ENCODE peak calls at places on chromosomes 6 and 20, in five cellular contexts. W is IMR-90, J is heart left ventricle, N is cardiac muscle cell, B is small intestine. L is an unnamed sample. For H3K36me3, the result is how much of the 10 kb centered on the place peaks cover.

GRCh38 chr6:31581511-31582229 is 554 bp downstream of the LTB start:
- DNase-seq in W (no peak), J (peak), N (peak), B (peak), L (no peak)

GRCh38 chr6:119683022-119683421 is 333.5 kb upstream of the MAN1A1 start:
- DNase-seq in W (no peak), J (no peak), N (no peak), B (no peak), L (no peak)

GRCh38 chr6:162416845-162417537 is 310.6 kb downstream of the PRKN start:
- DNase-seq in W (no peak), J (no peak), N (no peak), B (no peak), L (no peak)

GRCh38 chr6:71510057-71510713 is 221.6 kb downstream of the OGFRL1 start:
- DNase-seq in W (peak), J (peak), N (no peak), B (peak), L (peak)

GRCh38 chr6:22413681-22414305 is 117.0 kb upstream of the PRL start:
- DNase-seq in W (peak), J (no peak), N (no peak), B (no peak), L (no peak)

GRCh38 chr6:157981395-157982296 is at the start of gene SYNJ2:
- DNase-seq in W (peak), J (peak), N (peak), B (peak), L (peak)

GRCh38 chr6:50791900-50792508 is 26.7 kb upstream of the TFAP2B start:
- DNase-seq in W (peak), J (no peak), N (peak), B (peak), L (no peak)

GRCh38 chr6:150016324-150017185 is 8.8 kb downstream of the RAET1L start:
- DNase-seq in W (peak), J (peak), N (peak), B (peak), L (peak)

GRCh38 chr6:108838101-108838717 is 10.0 kb upstream of the ARMC2 start:
- DNase-seq in W (peak), J (no peak), N (peak), B (no peak), L (no peak)

GRCh38 chr6:119035459-119035858 is 43.0 kb downstream of the FAM184A start:
- DNase-seq in W (no peak), J (no peak), N (no peak), B (peak), L (no peak)

DNA sequence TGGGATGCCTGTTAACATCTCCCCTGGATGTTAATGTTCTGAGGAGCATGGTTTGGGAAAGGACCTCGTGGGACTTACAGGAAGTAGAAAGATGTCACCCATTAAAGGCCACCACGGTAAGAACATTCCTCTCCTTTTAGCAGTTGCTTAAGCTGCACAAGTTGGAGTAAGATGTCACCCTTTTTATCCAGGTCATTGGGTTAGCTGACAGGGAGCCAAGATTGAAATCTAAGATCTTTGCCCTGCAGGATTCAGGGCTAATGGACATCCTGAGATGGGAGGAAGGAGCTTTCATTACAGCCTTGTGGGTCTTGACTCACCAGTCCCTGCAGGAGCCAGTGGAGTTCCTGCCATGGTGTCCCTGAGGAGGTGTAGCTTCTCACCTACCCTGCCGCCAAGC is 22.1 kb downstream of the PABPC1L start:
- DNase-seq in W (no peak), J (no peak), N (no peak), B (no peak), L (no peak)
- H3K36me3 ChIP-seq in W (under half), J (under half), N (under half), B (under half), L (under half)

DNA sequence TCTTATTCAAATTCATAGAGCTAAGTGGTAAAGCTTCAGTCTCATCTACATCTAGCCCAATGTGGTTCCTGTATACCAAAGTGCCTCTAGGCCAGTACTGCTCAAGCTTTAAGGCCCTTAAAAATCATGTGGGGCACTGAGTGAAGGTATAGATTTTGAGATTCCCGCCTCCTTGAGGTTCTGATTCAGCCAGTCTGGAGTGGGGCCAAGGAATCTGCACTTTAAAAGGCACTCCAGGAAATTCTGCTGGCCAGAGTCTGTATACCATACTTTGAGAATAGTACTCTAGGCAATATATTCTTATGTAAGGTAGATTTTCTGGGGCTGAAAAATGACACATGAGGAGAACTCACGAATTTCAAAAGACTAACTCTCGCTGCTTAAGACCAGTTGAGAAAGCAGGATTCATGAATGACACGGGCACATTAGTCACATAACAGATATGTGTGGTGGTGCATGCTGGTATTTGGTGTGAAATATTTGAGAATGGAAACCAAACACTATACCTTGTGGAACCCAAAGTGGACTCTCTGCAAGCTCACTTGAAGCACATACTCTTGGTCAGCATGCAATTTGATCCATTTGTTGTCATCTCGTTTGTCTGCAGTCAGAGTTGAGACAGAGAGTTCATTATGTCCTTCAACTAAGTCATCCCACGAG is 47.6 kb upstream of the SIM1 start:
- DNase-seq in W (peak), J (no peak), N (peak), B (no peak), L (no peak)
- H3K36me3 ChIP-seq in W (under half), J (under half), N (under half), B (under half), L (under half)

DNA sequence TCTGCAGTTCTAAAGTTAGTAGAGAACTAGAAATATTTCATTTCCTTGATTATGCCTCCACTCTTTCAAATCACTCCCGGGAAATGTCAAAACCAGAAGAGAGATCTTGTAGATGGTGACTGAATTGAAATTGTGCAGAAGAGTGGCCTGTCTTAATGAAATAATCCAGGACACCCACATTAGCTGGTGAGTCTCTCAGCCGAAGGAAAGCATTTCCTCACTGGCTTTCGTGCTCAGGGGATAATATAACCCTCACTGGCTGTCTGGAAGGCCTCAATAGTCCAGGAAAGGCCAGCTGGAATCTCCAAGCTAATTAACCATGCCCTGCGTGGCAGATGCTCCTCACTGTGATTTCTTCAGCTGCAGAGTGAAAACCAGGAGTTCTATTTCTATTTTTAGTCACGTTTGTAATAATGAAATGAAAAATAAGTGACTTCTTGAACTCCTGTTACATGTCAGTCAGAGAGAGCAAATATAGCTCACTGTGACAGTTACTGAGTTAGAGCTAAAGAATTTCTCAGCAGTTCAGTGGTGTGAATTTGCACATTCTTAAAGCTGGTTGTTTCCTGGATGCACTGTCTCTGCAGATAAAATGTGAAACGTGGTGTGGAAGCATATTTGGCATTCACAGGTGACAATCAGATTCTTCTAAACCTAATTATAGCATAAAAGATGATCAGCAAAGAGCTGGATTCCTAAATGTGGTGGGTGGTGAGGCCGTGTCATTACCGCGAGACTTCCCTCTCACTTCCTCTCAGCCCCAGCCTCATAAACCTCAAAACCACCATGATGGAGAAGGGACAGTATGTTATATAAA is 211.7 kb downstream of the LMBRD1 start:
- DNase-seq in W (no peak), J (no peak), N (peak), B (no peak), L (no peak)
- H3K36me3 ChIP-seq in W (under half), J (under half), N (under half), B (under half), L (under half)

GRCh38 chr20:58638467-58639181 is 12.5 kb upstream of the STX16 start:
- DNase-seq in W (no peak), J (no peak), N (no peak), B (no peak), L (no peak)

GRCh38 chr20:58639182-58640146 is 11.6 kb upstream of the STX16 start:
- DNase-seq in W (no peak), J (no peak), N (no peak), B (no peak), L (no peak)

GRCh38 chr20:58642465-58642864 is 8.6 kb upstream of the STX16 start:
- DNase-seq in W (no peak), J (no peak), N (no peak), B (no peak), L (no peak)

GRCh38 chr20:58637466-58638198 is 13.5 kb upstream of the STX16 start:
- DNase-seq in W (no peak), J (no peak), N (no peak), B (no peak), L (no peak)

GRCh38 chr20:58640446-58640845 is 10.6 kb upstream of the STX16 start:
- DNase-seq in W (peak), J (no peak), N (no peak), B (no peak), L (no peak)
- H3K36me3 ChIP-seq in W (under half), J (under half), N (under half), B (under half), L (under half)

GRCh38 chr6:142927274-142927586 is 17.7 kb downstream of the HIVEP2 start:
- DNase-seq in W (no peak), J (no peak), N (no peak), B (no peak), L (no peak)

GRCh38 chr6:142927904-142928303 is 17.1 kb downstream of the HIVEP2 start:
- DNase-seq in W (peak), J (no peak), N (no peak), B (peak), L (no peak)

GRCh38 chr6:142925575-142926110 is 19.3 kb downstream of the HIVEP2 start:
- DNase-seq in W (peak), J (no peak), N (no peak), B (peak), L (no peak)

GRCh38 chr6:142926494-142927273 is 18.3 kb downstream of the HIVEP2 start:
- DNase-seq in W (peak), J (peak), N (peak), B (peak), L (peak)

GRCh38 chr6:142926177-142926493 is 18.8 kb downstream of the HIVEP2 start:
- DNase-seq in W (no peak), J (no peak), N (no peak), B (no peak), L (no peak)
- H3K36me3 ChIP-seq in W (under half), J (under half), N (under half), B (under half), L (under half)

L was measured in colonic mucosa.